ENCODE peak calls at places on chromosomes 11 and 22, in eight cellular contexts. C is HTR-8/SVneo; K is A549; R is HEK293T; A is stimulated activated CD8-positive, alpha-beta memory T cell treated with anti-CD3 and anti-CD28 coated beads, Interleukin-4, amount 100 ng/mL, for 1 hour; F is adrenal gland; P is H1; Q is cardiac fibroblast. W is an unnamed sample.

GRCh38 chr22:25493794-25494193 is 70.7 kb upstream of the GRK3 start:
- DNase-seq in R (no peak), C (no peak), A (no peak), Q (no peak), P (no peak), K (no peak), F (no peak), W (no peak)

GRCh38 chr11:31844351-31844750 is 33.2 kb upstream of the PAX6 start:
- DNase-seq in F (no peak), C (no peak), P (no peak), K (no peak), Q (no peak), A (no peak), R (no peak), W (no peak)

GRCh38 chr11:117713676-117714075 is 83.3 kb downstream of the DSCAML1 start:
- DNase-seq in F (no peak), P (no peak), R (no peak), A (no peak), K (no peak), C (no peak), Q (no peak), W (no peak)

GRCh38 chr11:71843858-71844257 is 10.9 kb downstream of the DEFB108B start:
- DNase-seq in R (no peak), C (no peak), A (no peak), Q (no peak), F (no peak), P (peak), K (no peak), W (no peak)

GRCh38 chr11:20452585-20452984 is 65.1 kb downstream of the PRMT3 start:
- DNase-seq in A (no peak), F (no peak), R (no peak), K (no peak), Q (no peak), C (no peak), P (no peak), W (no peak)

GRCh38 chr11:115676768-115677167 is 172.6 kb upstream of the CADM1 start:
- DNase-seq in Q (peak), A (no peak), P (no peak), R (no peak), K (no peak), F (no peak), C (peak), W (no peak)

GRCh38 chr11:119745112-119745511 is 16.1 kb upstream of the NECTIN1 start:
- DNase-seq in C (no peak), R (no peak), K (no peak), Q (no peak), F (no peak), A (no peak), P (no peak), W (no peak)

GRCh38 chr22:47460870-47461269 is 698.4 kb downstream of the TBC1D22A start:
- DNase-seq in R (no peak), A (no peak), P (no peak), F (no peak), C (no peak), Q (no peak), K (no peak), W (no peak)

GRCh38 chr11:128048121-128048520 is 539.2 kb downstream of the ETS1 start:
- DNase-seq in Q (no peak), F (no peak), P (no peak), C (no peak), A (no peak), K (no peak), R (no peak), W (no peak)

GRCh38 chr11:134474070-134474860 is 62.2 kb upstream of the B3GAT1 start:
- DNase-seq in P (no peak), K (no peak), F (no peak), R (no peak), Q (no peak), A (no peak), C (no peak), W (no peak)

GRCh38 chr11:13384837-13385417 is 78.1 kb downstream of the BTBD10 start:
- DNase-seq in K (peak), P (peak), A (no peak), Q (peak), R (peak), C (peak), F (no peak), W (no peak)

W was measured in PC-9.